ENCODE peak calls at places on chromosome 22, in ten cellular contexts. One of them, this sample, is unnamed.

GRCh38 chr22:46513908-46514550 is 23.4 kb downstream of the CELSR1 start:
- DNase-seq in activated naive CD4-positive, alpha-beta T cell treated with Interleukin-2 at 50 U/mL for 16 hours: no peak
- DNase-seq in NCI-H345: no peak
- DNase-seq in thoracic aorta: no peak
- DNase-seq in GM04503: no peak
- DNase-seq in kidney epithelial cell: no peak
- DNase-seq in activated CD8-positive, alpha-beta memory T cell treated with anti-CD3 and anti-CD28 coated beads for 1 hour: no peak
- DNase-seq in GM12878: peak
- DNase-seq in RPMI7951: no peak
- DNase-seq in NCI-H460: no peak
- DNase-seq in this sample: no peak

GRCh38 chr22:17888855-17889254 is 114.6 kb upstream of the BID start:
- DNase-seq in activated naive CD4-positive, alpha-beta T cell treated with Interleukin-2 at 50 U/mL for 16 hours: no peak
- DNase-seq in NCI-H345: no peak
- DNase-seq in thoracic aorta: no peak
- DNase-seq in GM04503: no peak
- DNase-seq in kidney epithelial cell: no peak
- DNase-seq in activated CD8-positive, alpha-beta memory T cell treated with anti-CD3 and anti-CD28 coated beads for 1 hour: no peak
- DNase-seq in GM12878: no peak
- DNase-seq in RPMI7951: no peak
- DNase-seq in NCI-H460: no peak
- DNase-seq in this sample: no peak

GRCh38 chr22:23218867-23219251 is 38.5 kb downstream of the BCR start:
- DNase-seq in activated naive CD4-positive, alpha-beta T cell treated with Interleukin-2 at 50 U/mL for 16 hours: no peak
- DNase-seq in NCI-H345: peak
- DNase-seq in thoracic aorta: no peak
- DNase-seq in GM04503: no peak
- DNase-seq in kidney epithelial cell: peak
- DNase-seq in activated CD8-positive, alpha-beta memory T cell treated with anti-CD3 and anti-CD28 coated beads for 1 hour: no peak
- DNase-seq in GM12878: no peak
- DNase-seq in RPMI7951: peak
- DNase-seq in NCI-H460: no peak
- DNase-seq in this sample: peak

GRCh38 chr22:46432164-46433068 is 96.9 kb downstream of the TRMU start:
- DNase-seq in activated naive CD4-positive, alpha-beta T cell treated with Interleukin-2 at 50 U/mL for 16 hours: peak
- DNase-seq in NCI-H345: no peak
- DNase-seq in thoracic aorta: no peak
- DNase-seq in GM04503: no peak
- DNase-seq in kidney epithelial cell: no peak
- DNase-seq in activated CD8-positive, alpha-beta memory T cell treated with anti-CD3 and anti-CD28 coated beads for 1 hour: no peak
- DNase-seq in GM12878: no peak
- DNase-seq in RPMI7951: no peak
- DNase-seq in NCI-H460: no peak
- DNase-seq in this sample: no peak

GRCh38 chr22:36673821-36674220 is 29.7 kb downstream of the CACNG2 start:
- DNase-seq in activated naive CD4-positive, alpha-beta T cell treated with Interleukin-2 at 50 U/mL for 16 hours: no peak
- DNase-seq in NCI-H345: no peak
- DNase-seq in thoracic aorta: no peak
- DNase-seq in GM04503: no peak
- DNase-seq in kidney epithelial cell: no peak
- DNase-seq in activated CD8-positive, alpha-beta memory T cell treated with anti-CD3 and anti-CD28 coated beads for 1 hour: no peak
- DNase-seq in GM12878: no peak
- DNase-seq in RPMI7951: no peak
- DNase-seq in NCI-H460: no peak
- DNase-seq in this sample: no peak

GRCh38 chr22:28408702-28409101 is 270.9 kb downstream of the TTC28 start:
- DNase-seq in activated naive CD4-positive, alpha-beta T cell treated with Interleukin-2 at 50 U/mL for 16 hours: no peak
- DNase-seq in NCI-H345: no peak
- DNase-seq in thoracic aorta: no peak
- DNase-seq in GM04503: no peak
- DNase-seq in kidney epithelial cell: no peak
- DNase-seq in activated CD8-positive, alpha-beta memory T cell treated with anti-CD3 and anti-CD28 coated beads for 1 hour: no peak
- DNase-seq in GM12878: no peak
- DNase-seq in RPMI7951: no peak
- DNase-seq in NCI-H460: no peak
- DNase-seq in this sample: no peak

GRCh38 chr22:37681556-37682049 is 4.5 kb upstream of the NOL12 start:
- DNase-seq in activated naive CD4-positive, alpha-beta T cell treated with Interleukin-2 at 50 U/mL for 16 hours: peak
- DNase-seq in NCI-H345: peak
- DNase-seq in thoracic aorta: no peak
- DNase-seq in GM04503: no peak
- DNase-seq in kidney epithelial cell: no peak
- DNase-seq in activated CD8-positive, alpha-beta memory T cell treated with anti-CD3 and anti-CD28 coated beads for 1 hour: peak
- DNase-seq in GM12878: no peak
- DNase-seq in RPMI7951: peak
- DNase-seq in NCI-H460: peak
- DNase-seq in this sample: peak

GRCh38 chr22:50308597-50308935 is 1.1 kb upstream of the PLXNB2 start:
- DNase-seq in activated naive CD4-positive, alpha-beta T cell treated with Interleukin-2 at 50 U/mL for 16 hours: no peak
- DNase-seq in NCI-H345: no peak
- DNase-seq in thoracic aorta: no peak
- DNase-seq in GM04503: no peak
- DNase-seq in kidney epithelial cell: no peak
- DNase-seq in activated CD8-positive, alpha-beta memory T cell treated with anti-CD3 and anti-CD28 coated beads for 1 hour: no peak
- DNase-seq in GM12878: no peak
- DNase-seq in RPMI7951: peak
- DNase-seq in NCI-H460: no peak
- DNase-seq in this sample: no peak